ENCODE peak calls at places on chromosomes 3 and 15, in four cellular contexts. P, Q, H and F are unnamed samples. For H3K9me3, the result is how much of the 10 kb centered on the place peaks cover.

GRCh38 chr3:134340362-134340997 is 33.8 kb downstream of the AMOTL2 start:
- DNase-seq in P (no peak), Q (no peak), H (no peak), F (no peak)

GRCh38 chr15:89828324-89829145 is 13.9 kb upstream of the ANPEP start:
- DNase-seq in H (no peak), Q (no peak), P (no peak), F (no peak)

GRCh38 chr15:99536422-99537033 is 29.3 kb upstream of the MEF2A start:
- DNase-seq in P (peak), Q (no peak), H (no peak), F (peak)

GRCh38 chr15:67840747-67841634 is 1.1 kb upstream of the RNU6-1 start:
- DNase-seq in H (peak), Q (peak), P (no peak), F (no peak)

GRCh38 chr3:171284308-171285075 is 175.7 kb downstream of the TNIK start:
- DNase-seq in Q (no peak), P (peak), H (no peak), F (peak)

GRCh38 chr3:150238995-150239612 is 169.0 kb upstream of the TSC22D2 start:
- DNase-seq in P (peak), H (peak), Q (peak), F (no peak)

GRCh38 chr15:67138946-67139855 is 73.8 kb downstream of the SMAD3 start:
- DNase-seq in H (no peak), Q (no peak), P (no peak), F (no peak)

GRCh38 chr3:61666615-61667320 is 105.4 kb downstream of the PTPRG start:
- DNase-seq in Q (no peak), P (no peak), H (no peak), F (no peak)

GRCh38 chr3:97896547-97896946 is 74.7 kb downstream of the CRYBG3 start:
- DNase-seq in P (no peak), H (no peak), Q (no peak), F (no peak)

GRCh38 chr3:77254967-77255831 is 215.3 kb downstream of the ROBO2 start:
- DNase-seq in Q (peak), P (no peak), H (peak), F (peak)

GRCh38 chr3:158531334-158531733 is 39.7 kb upstream of the MLF1 start:
- DNase-seq in H (no peak), P (no peak), Q (no peak), F (no peak)
- TF ChIP-seq TCF7L2 in H (no peak), P (no peak), Q (no peak), F (no peak)

GRCh38 chr15:80090879-80091503 is 31.5 kb downstream of the ZFAND6 start:
- DNase-seq in P (no peak), Q (no peak), H (no peak), F (no peak)
- TF ChIP-seq CTCF in P (no peak), Q (peak), H (peak), F (peak)

DNA sequence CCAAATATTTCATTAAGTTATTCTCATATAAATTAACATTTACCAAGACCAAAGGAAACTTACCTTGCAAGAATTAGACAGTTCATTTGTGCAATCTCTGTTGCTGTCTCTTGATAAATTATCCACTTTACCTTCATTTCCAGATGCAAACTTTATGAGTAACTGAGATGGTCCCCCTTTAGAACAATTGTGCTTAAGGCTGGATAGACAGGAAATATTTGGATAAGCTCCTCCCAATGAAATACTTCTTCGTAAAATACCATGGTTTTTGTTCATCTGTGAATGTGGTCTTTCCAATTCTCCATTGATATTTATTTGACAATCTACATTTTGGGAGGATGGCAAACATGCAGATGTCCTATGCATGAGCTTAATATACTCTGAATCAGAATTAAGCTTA is 78.2 kb downstream of the NEDD4 start:
- DNase-seq in H (no peak), P (no peak), Q (no peak), F (no peak)
- H3K9me3 ChIP-seq in H (under half), P (under half), Q (under half), F (under half)

GRCh38 chr15:38085931-38086562 is 151.6 kb downstream of the TMCO5A start:
- DNase-seq in Q (no peak), H (no peak), P (no peak), F (no peak)
- TF ChIP-seq TCF7L2 in Q (no peak), H (no peak), P (no peak), F (no peak)

GRCh38 chr3:25657293-25657692 is 7.4 kb downstream of the TOP2B start:
- DNase-seq in Q (no peak), P (no peak), H (no peak), F (no peak)
- TF ChIP-seq CTCF in Q (no peak), P (no peak), H (no peak), F (no peak)

DNA sequence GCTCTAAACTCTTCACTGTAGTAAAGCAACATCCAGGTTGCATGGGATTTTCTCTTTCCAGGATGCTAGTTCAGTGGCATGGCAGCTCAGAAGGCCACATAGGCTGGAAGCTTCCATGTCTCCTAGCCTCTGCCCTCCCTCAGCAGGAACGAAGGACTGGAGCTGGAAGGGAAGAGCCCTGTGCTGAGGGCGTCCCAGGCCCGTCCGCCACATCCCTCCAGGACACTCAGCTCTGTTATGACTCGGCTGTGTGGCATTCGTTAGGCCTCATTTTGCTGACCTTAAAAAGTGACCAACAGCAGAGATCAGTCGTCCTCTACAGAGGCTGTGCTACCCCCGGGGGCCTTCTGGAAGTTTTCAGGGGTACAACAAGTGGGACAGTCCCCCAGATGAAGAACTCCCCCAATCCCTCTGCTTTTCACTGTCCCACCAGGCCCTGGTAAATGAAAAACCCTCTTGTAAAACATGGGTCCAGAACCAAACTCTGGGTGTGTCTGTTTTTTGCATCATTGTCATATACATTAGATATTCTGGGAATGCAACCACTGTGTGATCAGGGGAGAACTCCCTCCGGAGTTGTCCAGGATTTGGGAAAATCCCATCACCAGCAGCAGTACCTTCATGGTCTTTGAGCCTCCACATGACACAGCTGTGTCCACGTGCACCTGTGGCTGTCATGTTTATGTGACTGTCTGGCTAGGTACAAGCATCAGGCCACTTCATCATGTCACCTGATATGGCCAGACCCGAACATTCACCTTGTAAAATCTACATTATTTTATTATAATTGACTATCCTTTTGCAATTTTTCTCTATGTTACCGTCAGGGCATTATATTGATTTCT is 149.9 kb downstream of the OR4M2 start:
- DNase-seq in Q (no peak), H (no peak), P (no peak), F (no peak)
- H3K9me3 ChIP-seq in Q (under half), H (under half), P (half or more), F (under half)

DNA sequence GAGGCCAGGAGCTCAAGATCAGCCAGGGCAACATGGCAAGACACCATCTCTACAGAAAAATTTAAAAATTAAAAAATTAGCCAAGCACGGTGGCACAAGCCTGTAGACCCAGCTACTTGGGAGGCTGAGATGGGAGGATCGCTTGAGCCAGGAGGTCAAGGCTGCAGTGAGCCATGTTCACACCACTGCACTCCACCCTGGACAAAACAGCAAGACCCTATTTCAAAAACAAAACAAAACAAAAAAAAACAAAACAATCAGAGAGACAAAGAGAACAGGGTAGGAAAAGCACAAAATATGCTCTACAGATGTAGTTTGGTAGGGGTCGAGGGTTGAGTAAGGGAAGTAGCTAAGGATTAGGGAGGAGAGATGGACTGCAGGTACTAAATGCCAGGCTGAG is 3.4 kb downstream of the DYNLT2B start:
- DNase-seq in P (no peak), Q (no peak), H (no peak), F (no peak)
- TF ChIP-seq TCF7L2 in P (no peak), Q (no peak), H (no peak), F (no peak)

DNA sequence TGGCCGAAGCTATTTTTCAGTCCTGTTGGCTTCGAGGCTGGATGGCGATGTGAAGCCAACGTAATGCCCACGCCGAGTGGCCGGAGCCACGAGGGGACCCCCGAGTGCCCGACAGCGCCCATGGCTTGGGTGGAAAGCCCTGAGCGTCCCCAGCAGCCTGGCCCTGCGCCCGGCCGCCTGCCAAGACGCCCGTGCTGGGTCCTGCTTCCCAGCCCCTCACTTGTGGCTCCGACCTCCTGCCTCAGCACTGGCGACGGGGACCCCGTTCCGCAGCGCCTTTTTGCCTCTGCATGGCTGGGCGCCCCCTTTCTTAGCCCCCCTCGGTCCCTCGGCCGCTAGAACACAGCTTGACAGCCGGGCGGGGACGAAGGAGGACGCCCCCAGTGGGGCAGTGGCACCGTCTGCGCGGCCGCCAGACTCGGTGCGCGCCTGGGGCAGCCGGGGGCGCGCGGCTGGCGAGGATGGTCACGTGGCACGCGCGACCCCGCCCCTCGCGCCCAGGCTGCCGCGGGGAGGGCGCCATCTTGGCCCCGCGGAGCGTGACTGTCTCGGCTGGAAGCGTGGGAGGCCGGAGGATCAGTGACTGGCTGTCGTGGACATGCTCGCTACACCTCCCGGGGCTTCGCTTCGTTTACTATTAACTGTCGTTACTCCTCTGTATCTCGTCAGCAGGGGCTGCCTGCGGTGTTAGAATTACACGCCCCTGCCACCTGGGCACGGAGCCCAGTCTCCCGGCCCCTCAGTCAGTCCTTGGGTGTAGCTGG is 626 bp upstream of the GPR176 start:
- DNase-seq in P (no peak), H (peak), Q (peak), F (no peak)
- TF ChIP-seq CTCF in P (no peak), H (peak), Q (peak), F (peak)

GRCh38 chr15:21267231-21267630 is 173.1 kb downstream of the POTEB3 start:
- DNase-seq in Q (no peak), P (no peak), H (no peak), F (no peak)
- H3K9me3 ChIP-seq in Q (under half), P (under half), H (under half), F (under half)